ENCODE peak calls at places on chromosomes 16 and 17, in nine cellular contexts. H, Z, Q, F, Y, B, X, O and M are unnamed samples. For H3K9me3, the result is how much of the 10 kb centered on the place peaks cover.

GRCh38 chr16:1613728-1614225 is 1.6 kb downstream of the CRAMP1 start:
- DNase-seq in B (peak), Q (no peak), X (no peak), O (peak), Z (no peak), Y (peak), F (peak), H (no peak), M (peak)

GRCh38 chr17:71208111-71208704 is 912.6 kb upstream of the SOX9 start:
- DNase-seq in F (no peak), Z (no peak), Q (no peak), O (no peak), B (no peak), H (no peak), X (no peak), Y (no peak), M (no peak)

GRCh38 chr17:67434061-67434525 is 57.0 kb downstream of the PITPNC1 start:
- DNase-seq in F (no peak), Z (peak), B (no peak), Y (no peak), H (no peak), X (peak), O (peak), Q (peak), M (peak)

GRCh38 chr16:89476811-89477261 is 13.5 kb downstream of the ANKRD11 start:
- DNase-seq in Z (no peak), B (peak), X (no peak), H (no peak), Y (no peak), F (no peak), O (no peak), Q (no peak), M (no peak)

GRCh38 chr17:56440391-56440790 is 153.1 kb upstream of the NOG start:
- DNase-seq in F (no peak), H (no peak), Y (no peak), Z (no peak), O (no peak), B (no peak), Q (no peak), X (peak), M (no peak)

GRCh38 chr17:9677411-9677810 is 32.1 kb downstream of the USP43 start:
- DNase-seq in Q (no peak), F (no peak), X (no peak), B (no peak), O (no peak), Y (no peak), Z (no peak), H (no peak), M (peak)

GRCh38 chr17:246226-246625 is 64.8 kb upstream of the DOC2B start:
- DNase-seq in F (peak), B (no peak), O (no peak), Q (peak), H (no peak), X (peak), Z (no peak), Y (no peak), M (no peak)

GRCh38 chr17:3956983-3957382 is 7.3 kb downstream of the ATP2A3 start:
- DNase-seq in Q (no peak), H (no peak), Z (no peak), Y (no peak), F (no peak), B (no peak), X (no peak), O (no peak), M (no peak)

GRCh38 chr17:45277216-45277849 is 15.4 kb upstream of the SPATA32 start:
- DNase-seq in B (peak), Q (peak), O (peak), X (peak), H (peak), Y (peak), F (peak), Z (peak), M (peak)

GRCh38 chr16:1393613-1394176 is 20.8 kb downstream of the UNKL start:
- DNase-seq in Z (no peak), H (no peak), F (no peak), Q (no peak), X (no peak), O (no peak), B (no peak), Y (no peak), M (no peak)

GRCh38 chr17:45129940-45130639 is 2.2 kb downstream of the PLCD3 start:
- DNase-seq in X (no peak), B (no peak), H (no peak), F (no peak), Q (no peak), Y (no peak), O (no peak), Z (no peak), M (no peak)

GRCh38 chr17:66354981-66355380 is 52.6 kb downstream of the PRKCA start:
- DNase-seq in Q (no peak), H (peak), O (no peak), B (no peak), X (no peak), F (no peak), Z (no peak), Y (no peak), M (no peak)

GRCh38 chr16:4303973-4304372 is 11.9 kb upstream of the GLIS2 start:
- DNase-seq in X (no peak), Y (no peak), Z (no peak), B (no peak), F (no peak), O (no peak), H (no peak), Q (no peak), M (no peak)

GRCh38 chr17:16463341-16464000 is 28.5 kb downstream of the LRRC75A start:
- DNase-seq in H (peak), Z (no peak), Y (no peak), X (peak), B (no peak), O (peak), Q (no peak), F (no peak), M (peak)

GRCh38 chr17:43591750-43592562 is 45.8 kb upstream of the ETV4 start:
- DNase-seq in O (peak), Y (no peak), H (peak), Q (no peak), Z (no peak), F (peak), B (no peak), X (peak), M (no peak)

GRCh38 chr17:31802502-31802901 is 56.5 kb downstream of the COPRS start:
- DNase-seq in Z (no peak), O (no peak), X (peak), H (no peak), Y (no peak), Q (no peak), F (no peak), B (peak), M (no peak)

GRCh38 chr17:28706471-28707338 is 5.0 kb downstream of the PROCA1 start:
- DNase-seq in Z (no peak), Y (no peak), F (no peak), B (no peak), O (no peak), Q (no peak), H (no peak), X (no peak), M (no peak)

GRCh38 chr17:36001862-36002603 is 680 bp upstream of the CCL15 start:
- DNase-seq in B (no peak), F (no peak), O (no peak), X (no peak), H (no peak), Z (no peak), Q (peak), Y (no peak), M (no peak)

GRCh38 chr16:71367243-71367976 is 8.9 kb downstream of the CALB2 start:
- DNase-seq in X (peak), Y (peak), Q (peak), B (peak), O (no peak), F (no peak), Z (no peak), H (no peak), M (no peak)

GRCh38 chr16:49748322-49748721 is 107.6 kb downstream of the ZNF423 start:
- DNase-seq in F (no peak), H (no peak), X (peak), O (peak), B (no peak), Q (no peak), Z (no peak), Y (no peak), M (no peak)

GRCh38 chr16:17034477-17035252 is 436.1 kb downstream of the XYLT1 start:
- DNase-seq in O (no peak), H (no peak), X (no peak), Y (no peak), F (no peak), Q (no peak), Z (no peak), B (no peak), M (no peak)

GRCh38 chr16:2967211-2967631 is 1.9 kb upstream of the PAQR4 start:
- DNase-seq in X (no peak), O (no peak), Z (no peak), Y (no peak), F (no peak), B (no peak), H (no peak), Q (no peak), M (peak)
- H3K4me3 ChIP-seq in X (no peak), O (no peak), Z (no peak), Y (no peak), F (no peak), B (no peak), H (no peak), Q (peak), M (no peak)

DNA sequence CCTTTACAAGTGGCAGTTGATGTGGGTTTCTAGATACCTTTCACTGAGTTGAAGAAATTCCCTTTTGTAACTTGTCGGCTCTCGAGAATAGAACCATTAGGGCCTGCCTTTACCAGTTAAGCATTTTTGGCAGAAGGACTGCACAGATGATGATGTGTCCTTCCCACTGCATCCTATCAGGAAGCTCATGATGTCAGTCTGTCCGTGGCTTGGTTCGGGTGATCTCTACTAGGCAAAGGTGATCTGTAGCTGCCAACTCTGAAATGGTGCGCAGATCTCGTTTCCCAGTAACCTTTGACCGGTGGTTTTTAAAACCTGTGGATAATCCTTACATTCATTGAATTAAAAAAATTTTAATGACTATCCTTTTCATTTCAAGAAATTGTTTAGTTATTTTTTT is 49.7 kb downstream of the ZNRF1 start:
- DNase-seq in O (peak), X (no peak), F (no peak), H (no peak), B (no peak), Z (no peak), Q (no peak), Y (no peak), M (no peak)
- H3K9me3 ChIP-seq in O (under half), X (under half), F (under half), H (under half), B (under half), Z (under half), Q (under half), Y (under half), M (under half)

DNA sequence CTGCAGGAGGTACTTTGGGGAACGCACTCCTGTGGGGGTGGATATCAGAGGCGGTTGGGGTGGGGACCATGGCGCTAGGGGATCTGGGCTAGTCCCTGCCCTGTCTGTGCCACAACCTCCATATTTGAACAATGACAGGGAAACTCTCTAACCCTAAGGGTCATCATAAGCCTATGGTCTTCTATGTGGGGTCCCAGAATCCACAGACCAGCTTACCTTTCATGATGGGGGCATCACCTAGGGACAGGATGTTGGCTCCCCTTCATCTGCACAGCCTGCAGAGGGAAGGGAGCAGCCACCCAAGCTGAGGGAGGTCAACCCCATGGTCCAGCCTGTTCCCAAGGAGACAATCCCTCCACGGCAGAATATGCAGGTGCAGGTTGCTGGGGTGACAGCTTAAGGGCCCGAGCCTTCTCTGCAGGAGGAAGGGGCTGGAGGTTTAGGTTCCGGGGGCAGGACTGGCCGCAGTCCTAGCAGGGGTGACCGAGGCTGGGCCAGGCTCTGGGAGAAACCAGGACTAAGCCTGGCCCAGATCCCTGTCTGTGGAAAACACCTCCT is 1.7 kb downstream of the ORAI3 start:
- DNase-seq in X (no peak), Q (no peak), H (no peak), Y (no peak), Z (no peak), O (no peak), B (no peak), F (no peak), M (no peak)
- H3K4me3 ChIP-seq in X (no peak), Q (peak), H (peak), Y (peak), Z (peak), O (peak), B (peak), F (no peak), M (peak)

DNA sequence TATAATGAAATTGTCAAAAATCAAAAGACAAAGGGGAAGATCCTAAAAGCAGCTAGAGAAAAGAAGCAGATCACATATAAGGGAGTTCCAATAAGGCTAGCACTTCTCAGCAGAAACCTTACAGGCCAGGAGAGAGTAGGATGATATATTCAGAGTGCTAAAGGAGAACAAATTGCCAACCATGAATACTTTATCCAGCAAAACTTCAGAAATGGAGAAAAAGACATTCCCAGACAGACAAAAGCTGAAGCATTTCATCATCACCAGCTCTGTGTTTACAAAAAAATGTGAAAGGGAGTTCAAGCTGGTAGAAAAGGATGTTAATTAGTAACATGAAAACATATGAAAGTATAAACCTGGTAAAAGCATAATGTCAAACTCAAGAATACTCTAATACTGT is 37.4 kb downstream of the CDR2 start:
- DNase-seq in F (no peak), Y (no peak), Q (no peak), B (no peak), H (no peak), O (no peak), X (no peak), Z (no peak), M (no peak)
- H3K9me3 ChIP-seq in F (under half), Y (under half), Q (under half), B (under half), H (under half), O (under half), X (under half), Z (under half), M (under half)

GRCh38 chr16:19785081-19785480 is 67.0 kb downstream of the IQCK start:
- DNase-seq in Z (no peak), H (no peak), O (no peak), F (no peak), X (no peak), Q (no peak), Y (no peak), B (no peak), M (no peak)

GRCh38 chr16:19781196-19781595 is 63.1 kb downstream of the IQCK start:
- DNase-seq in F (no peak), Z (no peak), Y (no peak), B (no peak), X (no peak), H (no peak), Q (no peak), O (no peak), M (no peak)

GRCh38 chr16:19783847-19784736 is 66.0 kb downstream of the IQCK start:
- DNase-seq in Y (no peak), F (no peak), H (no peak), Q (no peak), X (no peak), B (no peak), Z (no peak), O (no peak), M (no peak)

GRCh38 chr16:19783363-19783762 is 65.3 kb downstream of the IQCK start:
- DNase-seq in O (no peak), Y (no peak), Q (no peak), F (no peak), Z (no peak), X (no peak), H (no peak), B (no peak), M (no peak)

DNA sequence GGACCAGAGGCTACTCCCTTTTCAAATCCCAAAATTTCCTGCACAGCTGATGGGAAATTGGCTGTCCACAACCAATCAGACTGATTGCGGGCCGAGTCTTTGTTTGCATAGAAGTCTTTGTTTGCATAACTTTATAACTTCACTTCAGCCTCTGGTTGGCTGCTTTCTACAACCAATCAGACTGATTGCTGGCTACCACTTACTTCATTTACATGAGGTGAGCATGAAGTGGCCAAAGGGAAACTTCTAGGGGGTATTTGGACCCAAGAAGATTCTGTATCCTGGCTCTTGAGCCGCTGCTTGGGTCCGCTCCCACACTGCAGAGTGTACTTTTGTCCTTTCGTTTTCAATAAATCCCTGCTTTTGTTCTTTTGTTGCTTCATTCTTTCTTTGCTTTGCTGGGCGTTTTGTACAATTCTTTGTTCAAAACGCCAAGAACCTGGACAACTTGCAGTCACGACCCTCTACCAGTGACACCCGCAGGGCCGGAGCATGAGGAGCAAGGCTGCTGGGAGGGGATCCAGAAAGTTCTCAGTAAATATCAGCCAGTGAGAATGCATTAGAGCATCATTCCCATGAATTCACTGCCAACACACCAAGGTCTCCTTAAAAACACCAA is 67.5 kb downstream of the IQCK start:
- DNase-seq in Z (no peak), X (no peak), Y (no peak), F (no peak), H (no peak), B (no peak), O (no peak), Q (no peak), M (no peak)
- H3K4me3 ChIP-seq in Z (no peak), X (no peak), Y (no peak), F (no peak), H (no peak), B (no peak), O (no peak), Q (no peak), M (no peak)

DNA sequence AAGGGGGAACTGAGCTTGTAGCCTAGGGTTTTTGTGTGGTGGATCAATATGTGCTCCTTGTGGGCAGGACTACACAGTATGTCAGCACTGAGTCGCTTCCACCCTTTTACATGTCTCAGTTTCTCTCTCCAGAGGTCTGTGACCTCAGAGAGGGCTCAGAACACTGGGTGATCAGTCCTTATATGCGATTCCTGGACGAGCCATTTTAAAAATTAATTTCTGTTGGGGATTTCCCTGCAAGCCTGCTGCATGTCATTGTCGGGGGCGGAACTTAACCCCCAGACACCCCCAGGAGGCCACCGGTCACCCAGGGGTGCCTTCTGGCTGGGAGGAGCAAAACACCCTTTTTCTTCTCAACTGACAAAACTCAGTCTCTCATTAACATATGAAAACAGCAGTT is 14.1 kb downstream of the DHRS7B start:
- DNase-seq in O (no peak), Z (no peak), Y (no peak), X (no peak), H (no peak), Q (no peak), F (no peak), B (peak), M (no peak)
- H3K9me3 ChIP-seq in O (under half), Z (under half), Y (under half), X (under half), H (under half), Q (under half), F (under half), B (under half), M (under half)

DNA sequence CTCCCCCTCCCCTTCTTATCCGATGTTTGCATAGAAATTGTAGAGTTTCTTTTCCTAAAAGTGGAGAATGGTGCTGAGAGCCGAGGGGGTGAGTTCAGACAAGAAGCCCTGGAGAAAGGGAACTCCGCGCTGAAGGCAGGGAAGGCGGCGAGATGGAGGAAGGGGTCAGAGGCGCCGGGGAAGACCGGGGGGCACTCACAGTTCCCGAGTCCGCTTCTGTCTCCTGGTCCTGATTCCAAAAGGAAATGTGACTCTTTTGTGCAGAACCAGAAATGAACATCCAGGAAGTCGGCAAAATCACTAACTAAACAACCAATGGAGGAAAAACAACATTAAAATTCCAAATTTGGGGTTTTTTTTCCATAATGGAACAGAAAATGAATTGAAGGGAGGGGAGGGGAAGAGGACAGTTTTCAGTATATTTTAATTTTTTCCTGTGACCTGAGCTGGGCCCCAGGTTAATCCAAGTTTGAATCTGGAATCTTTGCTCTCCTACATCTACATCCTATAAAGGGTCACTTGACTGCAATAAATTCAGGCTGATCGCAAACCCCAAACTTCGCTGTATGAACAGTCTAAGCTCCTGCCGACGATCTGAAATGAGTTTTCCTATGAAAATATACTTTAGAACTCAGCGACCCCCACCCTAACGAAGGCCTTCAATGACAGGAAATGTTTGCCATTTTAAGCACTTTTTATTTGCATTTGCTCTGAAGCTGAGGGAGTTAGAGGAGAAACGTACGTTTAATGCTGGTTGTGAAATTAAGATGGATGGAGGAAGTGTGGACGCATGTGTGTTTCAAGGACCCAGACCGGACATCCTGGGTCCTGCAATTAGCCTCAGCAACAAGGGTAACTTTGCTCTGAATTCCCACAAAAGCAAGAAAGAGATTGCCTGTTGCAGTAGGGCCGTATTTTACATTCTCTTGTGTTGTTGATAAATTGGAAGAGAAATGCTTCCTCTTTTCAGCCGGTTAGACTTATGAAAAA is 252.2 kb downstream of the C16orf95 start:
- DNase-seq in Q (no peak), Z (no peak), Y (no peak), F (no peak), H (no peak), O (peak), X (no peak), B (peak), M (no peak)
- H3K4me3 ChIP-seq in Q (no peak), Z (no peak), Y (no peak), F (peak), H (no peak), O (no peak), X (no peak), B (peak), M (no peak)

GRCh38 chr17:12391468-12391867 is 274.2 kb upstream of the MYOCD start:
- DNase-seq in X (no peak), O (no peak), Y (no peak), B (no peak), Z (no peak), H (no peak), Q (no peak), F (no peak), M (no peak)
- H3K9me3 ChIP-seq in X (under half), O (under half), Y (under half), B (under half), Z (under half), H (under half), Q (under half), F (under half), M (under half)